ENCODE peak calls at places on chromosomes 13 and 19, in eight cellular contexts. Q, N, J, P, F, I, W and T are unnamed samples.

GRCh38 chr13:113357529-113357928 is 6.4 kb downstream of the GRTP1 start:
- DNase-seq in Q (no peak), N (no peak), J (peak), P (peak), F (no peak), I (peak), W (peak), T (peak)

GRCh38 chr13:51840917-51841316 is 4.1 kb downstream of the TMEM272 start:
- DNase-seq in Q (no peak), N (no peak), J (no peak), P (no peak), F (no peak), I (no peak), W (no peak), T (no peak)

GRCh38 chr13:93496985-93497673 is 270.5 kb downstream of the GPC6 start:
- DNase-seq in Q (no peak), N (no peak), J (no peak), P (no peak), F (no peak), I (no peak), W (no peak), T (no peak)

GRCh38 chr13:110426745-110427144 is 119.7 kb downstream of the COL4A2 start:
- DNase-seq in Q (no peak), N (no peak), J (no peak), P (no peak), F (no peak), I (no peak), W (no peak), T (no peak)

GRCh38 chr19:17780781-17781180 is 14.2 kb upstream of the B3GNT3 start:
- DNase-seq in Q (no peak), N (no peak), J (no peak), P (no peak), F (no peak), I (no peak), W (no peak), T (no peak)

GRCh38 chr13:33111414-33112110 is 95.3 kb downstream of the KL start:
- DNase-seq in Q (peak), N (no peak), J (peak), P (peak), F (no peak), I (no peak), W (no peak), T (no peak)

GRCh38 chr13:51935326-51936171 is 73.8 kb downstream of the CCDC70 start:
- DNase-seq in Q (peak), N (no peak), J (no peak), P (peak), F (no peak), I (no peak), W (peak), T (no peak)

GRCh38 chr13:77893066-77893465 is 25.6 kb downstream of the EDNRB start:
- DNase-seq in Q (no peak), N (no peak), J (no peak), P (no peak), F (no peak), I (no peak), W (no peak), T (no peak)

GRCh38 chr19:1864480-1865171 is 1.2 kb upstream of the KLF16 start:
- DNase-seq in Q (peak), N (peak), J (no peak), P (peak), F (peak), I (peak), W (no peak), T (no peak)

GRCh38 chr13:101327844-101328243 is 88.5 kb downstream of the NALCN start:
- DNase-seq in Q (no peak), N (no peak), J (no peak), P (no peak), F (no peak), I (no peak), W (no peak), T (no peak)

GRCh38 chr19:13150919-13151604 is 851 bp downstream of the IER2 start:
- DNase-seq in Q (no peak), N (peak), J (no peak), P (no peak), F (no peak), I (peak), W (no peak), T (no peak)

GRCh38 chr13:51717786-51718398 is 86.1 kb downstream of the DHRS12 start:
- DNase-seq in Q (no peak), N (no peak), J (no peak), P (peak), F (no peak), I (no peak), W (no peak), T (no peak)

GRCh38 chr19:48513289-48514122 is 1.9 kb upstream of the LMTK3 start:
- DNase-seq in Q (peak), N (peak), J (peak), P (peak), F (peak), I (peak), W (peak), T (no peak)

GRCh38 chr19:18292460-18292809 is 11.0 kb upstream of the JUND start:
- DNase-seq in Q (no peak), N (no peak), J (no peak), P (no peak), F (no peak), I (no peak), W (peak), T (no peak)

GRCh38 chr19:33225458-33225925 is at the start of gene SLC7A10:
- DNase-seq in Q (no peak), N (no peak), J (no peak), P (no peak), F (no peak), I (no peak), W (no peak), T (no peak)

GRCh38 chr19:58582985-58583384 is 9.8 kb upstream of the MZF1 start:
- DNase-seq in Q (no peak), N (no peak), J (no peak), P (no peak), F (peak), I (no peak), W (no peak), T (no peak)

GRCh38 chr13:41074523-41074922 is 13.2 kb downstream of the WBP4 start:
- DNase-seq in Q (no peak), N (no peak), J (no peak), P (no peak), F (no peak), I (no peak), W (no peak), T (no peak)

GRCh38 chr13:60654405-60654804 is 257.4 kb downstream of the TDRD3 start:
- DNase-seq in Q (no peak), N (peak), J (peak), P (no peak), F (no peak), I (no peak), W (peak), T (no peak)

GRCh38 chr19:52331757-52332156 is 4.3 kb upstream of the ZNF610 start:
- DNase-seq in Q (no peak), N (no peak), J (no peak), P (no peak), F (no peak), I (no peak), W (no peak), T (no peak)

GRCh38 chr19:43726736-43727592 is 11.1 kb downstream of the IRGC start:
- DNase-seq in Q (no peak), N (peak), J (no peak), P (peak), F (no peak), I (no peak), W (no peak), T (no peak)

GRCh38 chr13:76856141-76856571 is 30.0 kb downstream of the KCTD12 start:
- DNase-seq in Q (no peak), N (no peak), J (peak), P (peak), F (no peak), I (no peak), W (peak), T (no peak)

DNA sequence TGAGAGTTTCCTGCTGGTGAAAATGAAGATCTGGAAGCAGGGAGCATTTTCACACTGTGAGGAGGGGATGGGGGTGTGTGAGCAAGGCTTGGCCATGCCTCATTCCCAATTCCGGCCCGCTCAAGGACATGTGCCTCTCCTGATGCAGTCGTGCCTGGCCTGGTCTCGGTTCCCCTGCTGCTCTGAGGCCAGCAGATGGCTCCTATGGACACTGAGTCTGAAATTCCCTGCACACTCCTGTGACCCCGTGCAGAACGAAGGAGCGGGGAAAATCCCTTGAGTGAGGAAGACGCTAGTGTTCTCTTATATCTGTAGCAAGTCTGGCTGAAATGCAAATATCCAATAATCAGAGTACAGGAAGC is 363 bp upstream of the ZNF763 start:
- DNase-seq in Q (no peak), N (peak), J (no peak), P (no peak), F (no peak), I (no peak), W (no peak), T (no peak)
- TF ChIP-seq CTCF in Q (no peak), N (no peak), J (no peak), P (peak), F (no peak), I (no peak), W (peak), T (peak)

GRCh38 chr19:4501005-4501591 is 17.2 kb downstream of the PLIN4 start:
- DNase-seq in Q (no peak), N (no peak), J (no peak), P (no peak), F (no peak), I (no peak), W (no peak), T (no peak)
- H3K4me3 ChIP-seq in Q (no peak), N (no peak), J (no peak), P (no peak), F (no peak), I (no peak), W (no peak), T (no peak)

GRCh38 chr13:99617474-99618255 is 116.4 kb downstream of the TM9SF2 start:
- DNase-seq in Q (peak), N (peak), J (peak), P (peak), F (no peak), I (peak), W (no peak), T (no peak)
- TF ChIP-seq CTCF in Q (peak), N (peak), J (peak), P (peak), F (peak), I (peak), W (peak), T (peak)

GRCh38 chr19:38270587-38271167 is 6.3 kb downstream of the SPINT2 start:
- DNase-seq in Q (no peak), N (peak), J (peak), P (no peak), F (no peak), I (no peak), W (no peak), T (no peak)
- H3K4me3 ChIP-seq in Q (no peak), N (no peak), J (no peak), P (no peak), F (no peak), I (no peak), W (no peak), T (no peak)